ENCODE peak calls at places on chromosomes 7 and 10, in six cellular contexts. E is psoas muscle, C is AML-193, H is amniotic stem cell, L is H54, B is tibial artery. Q is an unnamed sample.

GRCh38 chr7:72187179-72187578 is 225.0 kb downstream of the CALN1 start:
- DNase-seq in E (no peak), C (no peak), H (no peak), L (no peak), B (no peak), Q (no peak)

GRCh38 chr7:19060870-19061269 is 56.6 kb downstream of the TWIST1 start:
- DNase-seq in E (no peak), C (no peak), H (no peak), L (no peak), B (no peak), Q (no peak)

GRCh38 chr10:93346712-93347111 is 135.4 kb downstream of the MYOF start:
- DNase-seq in E (no peak), C (no peak), H (no peak), L (no peak), B (no peak), Q (no peak)

GRCh38 chr7:114293289-114294012 is 121.2 kb upstream of the FOXP2 start:
- DNase-seq in E (no peak), C (peak; percentile 64), H (no peak), L (no peak), B (no peak), Q (no peak)

GRCh38 chr10:59234814-59235429 is 58.5 kb downstream of the PHYHIPL start:
- DNase-seq in E (no peak), C (peak; percentile 32), H (peak; percentile 3), L (no peak), B (no peak), Q (no peak)

GRCh38 chr10:14571866-14572507 is 202.7 kb downstream of the FAM107B start:
- DNase-seq in E (no peak), C (no peak), H (no peak), L (no peak), B (peak; percentile 90), Q (peak; percentile 83)

GRCh38 chr10:99730026-99730425 is 1.9 kb downstream of the COX15 start:
- DNase-seq in E (no peak), C (no peak), H (no peak), L (no peak), B (no peak), Q (no peak)

GRCh38 chr7:50648076-50648475 is 82.9 kb upstream of the DDC start:
- DNase-seq in E (no peak), C (no peak), H (no peak), L (no peak), B (peak; percentile 45), Q (no peak)

GRCh38 chr10:5466451-5466996 is 32.8 kb downstream of the CALML5 start:
- DNase-seq in E (no peak), C (no peak), H (no peak), L (no peak), B (no peak), Q (peak; percentile 83)

GRCh38 chr7:84722086-84722485 is 464.8 kb downstream of the SEMA3D start:
- DNase-seq in E (no peak), C (no peak), H (no peak), L (no peak), B (no peak), Q (no peak)

GRCh38 chr7:75772081-75773077 is at the start of gene CCL26:
- DNase-seq in E (peak; percentile 82), C (no peak), H (no peak), L (peak; percentile 36), B (peak; percentile 83), Q (no peak)

GRCh38 chr7:117005449-117005848 is 52.1 kb downstream of the ST7 start:
- DNase-seq in E (no peak), C (no peak), H (no peak), L (no peak), B (no peak), Q (no peak)

GRCh38 chr7:114415054-114415997 is 711 bp downstream of the FOXP2 start:
- DNase-seq in E (no peak), C (no peak), H (no peak), L (no peak), B (no peak), Q (no peak)

GRCh38 chr10:110091830-110092229 is 84.0 kb downstream of the ADD3 start:
- DNase-seq in E (no peak), C (no peak), H (no peak), L (no peak), B (no peak), Q (no peak)

GRCh38 chr7:151310578-151310977 is 31.0 kb upstream of the NUB1 start:
- DNase-seq in E (no peak), C (peak; percentile 24), H (no peak), L (no peak), B (no peak), Q (no peak)